ENCODE peak calls at places on chromosomes 6 and 20, in six cellular contexts. C is left lung, J is upper lobe of right lung, V is adrenal gland, A is ascending aorta, Z is lung. K is an unnamed sample.

GRCh38 chr6:14635195-14635594 is 517.6 kb downstream of the CD83 start:
- DNase-seq in J (no peak), Z (no peak), C (no peak), A (no peak), V (no peak), K (no peak)

GRCh38 chr6:139881728-139882211 is 507.3 kb upstream of the CITED2 start:
- DNase-seq in V (peak; percentile 53), Z (no peak), A (no peak), C (no peak), J (no peak), K (no peak)

GRCh38 chr20:38212806-38213606 is 47.5 kb downstream of the KIAA1755 start:
- DNase-seq in C (no peak), A (no peak), Z (no peak), J (peak; percentile 60), V (no peak), K (no peak)

GRCh38 chr6:165232277-165232654 is 77.1 kb downstream of the C6orf118 start:
- DNase-seq in V (no peak), Z (no peak), A (no peak), C (no peak), J (no peak), K (no peak)

GRCh38 chr20:52192296-52193007 is 873 bp upstream of the ZFP64 start:
- DNase-seq in Z (no peak), A (no peak), V (peak; percentile 50), C (peak; percentile 49), J (peak; percentile 66), K (no peak)

GRCh38 chr6:170056329-170056728 is 234.5 kb downstream of the DLL1 start:
- DNase-seq in V (no peak), Z (no peak), A (no peak), C (peak; percentile 16), J (peak; percentile 19), K (no peak)

GRCh38 chr6:43935921-43936320 is 165.9 kb downstream of the VEGFA start:
- DNase-seq in A (no peak), Z (no peak), C (no peak), V (peak; percentile 2), J (no peak), K (no peak)

GRCh38 chr20:9150632-9151031 is 81.7 kb downstream of the PLCB4 start:
- DNase-seq in A (no peak), J (no peak), V (no peak), C (no peak), Z (no peak), K (no peak)

GRCh38 chr6:133298801-133299200 is 57.6 kb downstream of the EYA4 start:
- DNase-seq in A (no peak), J (no peak), C (no peak), V (no peak), Z (no peak), K (no peak)

GRCh38 chr6:163181666-163182180 is 232.8 kb upstream of the QKI start:
- DNase-seq in A (no peak), Z (no peak), J (no peak), C (no peak), V (no peak), K (no peak)

GRCh38 chr20:32752021-32752457 is 8.8 kb upstream of the COMMD7 start:
- DNase-seq in V (no peak), C (no peak), J (no peak), Z (no peak), A (no peak), K (no peak)

GRCh38 chr20:32753731-32754130 is 8.5 kb upstream of the DNMT3B start:
- DNase-seq in A (no peak), Z (no peak), V (no peak), J (no peak), C (no peak), K (no peak)

GRCh38 chr20:32752458-32753250 is 9.4 kb upstream of the COMMD7 start:
- DNase-seq in V (no peak), A (no peak), J (no peak), C (no peak), Z (no peak), K (peak; percentile 30)

GRCh38 chr20:32751309-32752020 is 8.2 kb upstream of the COMMD7 start:
- DNase-seq in A (no peak), V (no peak), C (no peak), J (no peak), Z (no peak), K (no peak)

DNA sequence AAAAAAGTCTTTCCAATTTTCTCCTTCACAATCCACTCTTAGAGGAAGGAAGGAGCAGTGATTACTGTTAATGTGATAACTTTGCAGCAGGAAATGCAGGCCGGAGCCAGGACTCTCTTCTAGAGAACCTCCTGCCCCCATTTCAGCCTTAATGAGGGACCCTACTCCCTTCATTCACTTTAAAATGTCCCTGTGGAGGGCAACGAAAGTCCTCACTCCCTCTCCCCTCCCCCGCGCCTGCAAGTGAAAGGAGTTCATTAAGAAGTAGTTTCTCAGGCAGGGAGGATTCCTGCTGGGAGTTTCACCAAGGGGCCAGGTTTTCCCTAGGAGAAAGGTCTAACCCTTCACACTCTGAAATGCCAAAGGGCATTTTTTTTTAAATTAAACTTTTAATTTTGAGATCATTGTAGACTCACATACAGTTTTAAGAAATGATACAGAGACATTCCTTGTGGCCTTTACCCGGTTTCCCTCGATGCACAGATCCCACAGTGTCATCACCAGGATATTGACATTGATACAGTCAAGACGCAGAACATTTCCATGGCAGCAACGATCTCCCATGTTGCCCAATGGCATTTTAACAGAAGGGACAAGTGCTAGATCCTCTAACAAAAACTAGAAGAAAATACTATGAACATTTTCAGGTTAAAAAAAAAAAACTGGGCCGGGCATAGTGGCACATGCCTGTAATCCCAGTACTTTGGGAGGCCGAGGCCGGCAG is 6.8 kb upstream of the COMMD7 start:
- DNase-seq in C (no peak), A (no peak), Z (no peak), J (no peak), V (no peak), K (no peak)
- H3K27ac ChIP-seq in C (no peak overlapping the region), A (no peak overlapping the region), Z (no peak overlapping the region), J (no peak overlapping the region), V (no peak overlapping the region), K (no peak overlapping the region)

DNA sequence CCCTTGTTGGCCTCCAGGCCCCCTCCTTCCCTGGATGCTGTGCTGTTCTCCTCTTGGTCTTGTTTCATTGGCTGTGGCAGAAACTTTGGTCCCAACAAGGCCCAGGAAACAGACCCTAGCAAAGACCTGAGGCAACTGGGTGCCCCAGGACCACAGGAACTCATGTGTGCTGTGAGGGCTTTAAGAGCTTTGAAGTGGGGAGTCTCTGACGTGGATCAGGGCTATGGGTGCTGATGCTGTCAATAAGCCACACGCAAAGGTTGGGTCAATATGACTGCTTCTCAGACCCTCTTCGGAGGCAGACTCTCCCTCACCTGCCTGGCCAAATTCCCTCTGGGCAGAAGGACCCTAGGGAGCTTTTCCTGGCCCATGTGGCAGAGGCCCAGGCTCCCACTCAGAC is 91.5 kb upstream of the MLN start:
- DNase-seq in Z (no peak), A (no peak), J (no peak), V (no peak), C (no peak), K (no peak)
- H3K4me1 ChIP-seq in Z (no peaks in the 10 kb centered on the region), A (peaks cover 16% of the 10 kb centered on the region), J (peaks cover 4% of the 10 kb centered on the region), V (no peaks in the 10 kb centered on the region), C (no peaks in the 10 kb centered on the region), K (no peaks in the 10 kb centered on the region)

DNA sequence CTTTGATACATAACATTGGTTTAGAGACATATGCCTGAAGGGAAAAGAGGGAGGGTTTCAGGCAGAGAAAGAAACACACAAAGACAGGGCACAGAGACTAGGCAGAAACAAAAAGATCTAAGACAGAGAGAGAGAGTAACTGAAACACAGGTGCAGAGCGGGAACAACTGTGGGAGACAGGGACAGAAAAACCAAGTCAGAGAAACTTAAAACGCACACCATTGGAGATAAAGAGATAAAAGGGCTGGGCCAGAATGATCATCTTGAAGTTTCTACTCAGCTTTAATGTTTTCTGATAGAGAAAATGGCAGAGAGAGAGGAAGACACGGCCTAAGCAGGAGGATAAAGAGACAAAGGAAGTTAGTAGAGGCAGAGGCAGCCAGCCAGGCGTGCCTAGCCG is 11.8 kb downstream of the UNC5CL start:
- DNase-seq in J (no peak), V (no peak), A (no peak), C (no peak), Z (no peak), K (no peak)
- H3K27ac ChIP-seq in J (no peak overlapping the region), V (no peak overlapping the region), A (no peak overlapping the region), C (no peak overlapping the region), Z (no peak overlapping the region), K (no peak overlapping the region)

DNA sequence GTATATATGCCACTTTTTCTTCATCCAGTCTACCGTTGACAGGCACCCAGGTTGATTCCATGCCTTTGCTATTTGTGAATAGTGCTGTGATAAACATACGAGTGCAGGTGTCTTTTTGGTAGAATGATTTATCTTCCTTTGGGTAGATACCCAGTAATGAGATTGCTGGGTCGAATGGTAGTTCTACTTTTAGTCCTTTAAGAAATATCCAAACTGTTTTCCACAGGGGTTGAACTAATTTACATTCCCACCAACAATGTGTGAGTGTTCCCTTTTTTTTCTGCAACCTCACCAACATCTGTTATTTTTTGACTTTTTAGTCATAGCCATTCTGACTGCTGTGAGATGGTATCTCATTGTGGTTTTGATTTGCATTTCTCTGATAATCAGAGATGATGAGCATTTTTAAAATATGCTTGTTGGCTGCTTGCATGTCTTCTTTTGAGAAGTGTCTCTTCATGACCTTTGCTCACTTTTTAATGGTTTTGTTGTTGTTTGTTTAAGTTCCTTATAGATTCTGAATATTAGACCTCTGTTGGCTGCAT is 1.9 kb upstream of the ZNF831 start:
- DNase-seq in A (no peak), C (no peak), Z (no peak), J (no peak), V (no peak), K (no peak)
- H3K4me1 ChIP-seq in A (no peaks in the 10 kb centered on the region), C (peaks cover 4% of the 10 kb centered on the region), Z (no peaks in the 10 kb centered on the region), J (no peaks in the 10 kb centered on the region), V (no peaks in the 10 kb centered on the region), K (no peaks in the 10 kb centered on the region)

GRCh38 chr6:167927246-167927645 is 70.2 kb upstream of the KIF25 start:
- DNase-seq in V (no peak), J (no peak), C (no peak), Z (no peak), A (no peak), K (no peak)

GRCh38 chr6:167932468-167933276 is 64.8 kb upstream of the KIF25 start:
- DNase-seq in J (no peak), A (no peak), C (no peak), Z (no peak), V (no peak), K (no peak)

GRCh38 chr6:167928111-167928510 is 69.4 kb upstream of the KIF25 start:
- DNase-seq in C (no peak), Z (no peak), V (no peak), J (no peak), A (no peak), K (no peak)

GRCh38 chr6:167933290-167933689 is 64.2 kb upstream of the KIF25 start:
- DNase-seq in Z (no peak), C (no peak), J (no peak), V (no peak), A (no peak), K (no peak)

DNA sequence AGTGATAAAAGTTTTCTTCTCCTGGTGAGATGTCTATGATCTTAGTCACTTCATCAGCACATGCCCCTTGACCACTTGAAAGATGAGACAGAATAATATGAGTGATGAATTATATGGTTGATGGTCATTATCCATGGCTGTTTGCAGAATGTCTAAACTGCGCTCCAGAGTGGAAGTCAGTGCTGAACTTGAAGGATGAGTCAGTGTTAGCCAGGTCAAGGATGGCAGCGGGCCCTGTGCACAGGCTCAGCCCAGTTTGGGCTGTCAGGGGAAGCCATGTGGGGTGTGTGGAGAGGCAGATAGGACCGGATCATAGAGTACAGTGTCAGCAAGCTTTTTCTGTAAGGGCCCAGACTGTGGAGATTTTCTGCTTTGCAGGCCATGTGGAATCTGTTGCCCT is 67.2 kb upstream of the KIF25 start:
- DNase-seq in A (no peak), Z (no peak), V (peak; percentile 66), C (no peak), J (no peak), K (no peak)
- H3K27ac ChIP-seq in A (no peak overlapping the region), Z (no peak overlapping the region), V (no peak overlapping the region), C (no peak overlapping the region), J (no peak overlapping the region), K (no peak overlapping the region)